ENCODE peak calls at places on chromosomes 1 and 21, in eight cellular contexts. Q is foreskin fibroblast, L is coronary artery, F is ovary, U is fibroblast of mammary gland, Y is cardiac fibroblast, G is H1, C is RWPE1. J is an unnamed sample.

GRCh38 chr1:191993549-191993948 is 164.7 kb upstream of the RGS18 start:
- DNase-seq in C (no peak), F (no peak), U (peak; percentile 2), G (no peak), Y (peak; percentile 59), Q (peak; percentile 4), L (no peak), J (no peak)

GRCh38 chr1:91807921-91808620 is 77.9 kb downstream of the TGFBR3 start:
- DNase-seq in F (no peak), C (no peak), U (no peak), Q (no peak), L (no peak), G (no peak), Y (peak; percentile 51), J (no peak)

GRCh38 chr1:14017531-14017961 is 317.6 kb downstream of the PRDM2 start:
- DNase-seq in Q (no peak), G (no peak), U (peak; percentile 8), L (no peak), F (no peak), Y (no peak), C (no peak), J (no peak)

GRCh38 chr1:44854985-44855384 is 11.9 kb upstream of the PTCH2 start:
- DNase-seq in G (no peak), Y (no peak), Q (no peak), C (no peak), U (no peak), F (no peak), L (no peak), J (no peak)

GRCh38 chr1:6025269-6026094 is 20.2 kb upstream of the KCNAB2 start:
- DNase-seq in C (peak; percentile 82), Y (peak; percentile 9), U (no peak), L (no peak), Q (peak; percentile 37), G (no peak), F (no peak), J (no peak)

GRCh38 chr1:88935522-88936222 is 44.3 kb upstream of the GTF2B start:
- DNase-seq in G (no peak), L (no peak), Q (peak; percentile 20), U (peak; percentile 57), Y (peak; percentile 64), C (peak; percentile 42), F (no peak), J (no peak)

GRCh38 chr21:42590431-42591131 is 62.8 kb upstream of the PDE9A start:
- DNase-seq in Q (no peak), G (no peak), Y (no peak), L (no peak), F (no peak), C (no peak), U (no peak), J (no peak)

GRCh38 chr1:41888756-41889155 is 30.0 kb downstream of the HIVEP3 start:
- DNase-seq in G (no peak), F (no peak), U (no peak), C (no peak), Q (no peak), Y (no peak), L (no peak), J (no peak)

GRCh38 chr1:85325920-85326319 is 49.5 kb upstream of the BCL10 start:
- DNase-seq in Y (no peak), Q (no peak), F (no peak), C (no peak), U (no peak), L (no peak), G (no peak), J (no peak)

GRCh38 chr1:62373221-62373620 is 54.0 kb upstream of the KANK4 start:
- DNase-seq in U (no peak), Q (no peak), L (no peak), Y (no peak), C (no peak), F (no peak), G (no peak), J (no peak)

GRCh38 chr1:221766210-221766609 is 24.3 kb upstream of the DUSP10 start:
- DNase-seq in Y (peak; percentile 61), L (no peak), Q (peak; percentile 80), F (no peak), U (peak; percentile 89), C (no peak), G (no peak), J (no peak)

GRCh38 chr1:204711103-204711946 is 25.8 kb upstream of the LRRN2 start:
- DNase-seq in Q (no peak), G (no peak), F (no peak), C (no peak), Y (no peak), L (no peak), U (no peak), J (no peak)

GRCh38 chr1:25208561-25209222 is 23.6 kb downstream of the SYF2 start:
- DNase-seq in Y (no peak), F (no peak), L (no peak), Q (no peak), C (no peak), U (no peak), G (no peak), J (no peak)
- TF ChIP-seq CTCF in Y (no peak), F (no peak), L (no peak), Q (no peak), C (no peak), U (no peak), G (no peak), J (no peak)

GRCh38 chr21:36658926-36659325 is 40.0 kb upstream of the SIM2 start:
- DNase-seq in F (no peak), L (no peak), Y (no peak), Q (no peak), G (no peak), C (no peak), U (no peak), J (no peak)

GRCh38 chr21:36657999-36658398 is 40.9 kb upstream of the SIM2 start:
- DNase-seq in Y (no peak), F (no peak), C (no peak), G (no peak), L (no peak), U (no peak), Q (no peak), J (no peak)

GRCh38 chr21:36663033-36663855 is 35.7 kb upstream of the SIM2 start:
- DNase-seq in C (peak; percentile 12), Q (peak; percentile 8), L (no peak), F (no peak), U (peak; percentile 33), Y (no peak), G (no peak), J (no peak)

GRCh38 chr21:36664678-36665022 is 34.3 kb upstream of the SIM2 start:
- DNase-seq in Y (no peak), Q (no peak), F (no peak), U (no peak), G (no peak), C (no peak), L (no peak), J (no peak)

DNA sequence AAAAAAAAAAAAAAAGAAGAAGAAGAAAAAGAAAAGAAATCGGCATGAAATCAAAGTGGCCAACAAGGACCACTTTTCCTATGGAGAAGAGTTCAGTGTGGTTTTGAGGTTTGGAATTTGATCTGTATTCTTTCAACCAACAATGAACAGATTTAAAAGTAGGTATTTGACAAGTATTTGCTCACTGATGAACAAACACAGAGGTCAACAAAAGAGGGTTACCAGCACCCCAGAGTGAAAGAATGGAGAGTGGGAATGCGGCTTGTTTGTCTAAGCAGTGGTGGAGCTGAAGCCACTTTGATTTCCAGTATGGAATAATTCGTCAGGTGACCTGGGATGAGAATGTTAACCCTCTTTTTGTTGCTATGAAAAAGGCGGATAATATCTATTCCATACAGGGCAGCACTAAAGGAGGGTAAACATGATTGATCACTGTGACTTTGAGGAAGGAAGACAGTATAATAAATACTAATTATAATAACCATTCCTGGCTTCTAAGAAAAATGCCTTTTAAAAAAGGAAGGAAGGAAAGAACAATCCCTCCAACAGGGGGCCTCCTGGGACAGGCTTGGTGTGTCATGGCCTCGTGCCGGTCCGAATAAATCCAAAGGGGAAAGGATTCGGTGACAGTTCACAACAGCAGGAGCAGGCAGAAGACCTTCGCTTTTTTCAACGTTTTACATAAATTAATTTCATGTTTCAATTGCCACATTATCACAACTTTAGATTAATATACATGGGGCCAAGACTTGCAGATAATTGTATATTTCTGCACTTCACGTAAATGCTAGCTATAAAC is 37.2 kb upstream of the SIM2 start:
- DNase-seq in Y (peak; percentile 44), C (peak; percentile 11), Q (peak; percentile 12), L (no peak), U (peak; percentile 39), G (no peak), F (no peak), J (no peak)
- TF ChIP-seq CTCF in Y (peak; percentile 59), C (no peak), Q (peak; percentile 45), L (no peak), U (peak; percentile 51), G (peak; percentile 56), F (no peak), J (peak; percentile 33)

GRCh38 chr21:36260802-36261201 is 59.2 kb upstream of the MORC3 start:
- DNase-seq in Y (no peak), U (no peak), Q (no peak), F (no peak), G (no peak), L (no peak), C (no peak), J (no peak)

GRCh38 chr21:36257657-36258056 is 62.3 kb upstream of the MORC3 start:
- DNase-seq in L (no peak), Q (no peak), C (no peak), U (no peak), F (no peak), G (no peak), Y (no peak), J (no peak)

GRCh38 chr21:36263797-36264196 is 56.2 kb upstream of the MORC3 start:
- DNase-seq in Q (no peak), G (no peak), F (no peak), Y (no peak), L (no peak), C (no peak), U (no peak), J (no peak)

GRCh38 chr21:36261459-36261858 is 58.5 kb upstream of the MORC3 start:
- DNase-seq in F (no peak), C (no peak), Y (no peak), U (no peak), Q (no peak), L (no peak), G (no peak), J (no peak)

DNA sequence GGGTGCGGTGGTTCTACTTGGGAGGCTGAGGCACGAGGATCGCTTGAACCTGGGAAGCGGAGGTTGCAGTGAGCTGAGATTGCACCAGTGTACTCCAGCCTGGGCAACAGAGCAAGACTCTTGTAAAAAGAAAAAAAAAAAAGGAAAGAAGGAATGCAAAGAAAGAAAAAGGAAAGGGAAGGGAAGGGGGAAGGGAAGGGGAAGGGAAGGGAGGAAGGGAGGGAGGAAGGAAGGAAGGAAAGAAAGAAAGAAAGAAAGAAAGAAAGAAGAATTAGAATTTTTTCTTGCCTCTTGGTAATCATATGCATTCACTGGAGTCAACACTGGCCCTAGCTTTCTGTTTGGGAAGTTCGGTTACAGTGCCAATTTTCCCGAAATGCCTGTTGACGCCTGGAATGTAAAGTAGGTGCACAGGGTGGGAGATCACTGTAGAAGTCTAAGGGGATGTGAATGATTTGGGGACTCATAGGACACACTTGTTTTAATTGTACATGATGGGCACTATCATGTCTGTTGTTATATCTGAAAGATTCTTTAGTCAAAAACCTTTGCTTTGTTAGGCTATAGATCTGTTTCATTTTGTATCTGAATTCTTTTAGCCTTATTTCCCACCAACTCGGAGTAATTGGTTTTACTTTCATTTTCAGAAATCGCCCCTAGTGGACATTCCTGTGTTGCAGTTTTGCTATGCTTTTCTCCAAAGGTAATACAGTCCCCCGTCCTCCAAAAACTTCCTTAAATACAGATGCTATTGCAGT is 59.8 kb upstream of the MORC3 start:
- DNase-seq in G (no peak), F (no peak), Q (peak; percentile 52), U (peak; percentile 68), L (no peak), C (peak; percentile 73), Y (peak; percentile 81), J (no peak)
- TF ChIP-seq CTCF in G (no peak), F (peak; percentile 75), Q (peak; percentile 64), U (peak; percentile 82), L (peak; percentile 81), C (peak; percentile 89), Y (peak; percentile 78), J (peak; percentile 51)

GRCh38 chr1:181737056-181737455 is 253.7 kb downstream of the CACNA1E start:
- DNase-seq in Y (no peak), G (no peak), U (no peak), Q (no peak), C (peak; percentile 27), L (no peak), F (no peak), J (no peak)
- TF ChIP-seq CTCF in Y (no peak), G (peak; percentile 27), U (no peak), Q (no peak), C (no peak), L (no peak), F (no peak), J (peak; percentile 96)